ENCODE peak calls at places on chromosomes 11 and 22, in seven cellular contexts. B is IMR-90; R is head of caudate nucleus; Q is activated CD4-positive, alpha-beta T cell treated with anti-CD3 and anti-CD28 coated beads for 4 hours; H is kidney tubule cell; Z is NB4; N is adipocyte. A is an unnamed sample.

GRCh38 chr11:46727952-46728658 is 9.1 kb downstream of the F2 start:
- DNase-seq in B (no peak), R (no peak), Q (no peak), H (no peak), Z (no peak), N (no peak), A (no peak)

GRCh38 chr22:42857845-42858481 is 890 bp upstream of the ARFGAP3 start:
- DNase-seq in B (no peak), R (no peak), Q (no peak), H (no peak), Z (no peak), N (no peak), A (no peak)

GRCh38 chr11:8523396-8523795 is 70.6 kb downstream of the STK33 start:
- DNase-seq in B (no peak), R (no peak), Q (no peak), H (no peak), Z (no peak), N (no peak), A (no peak)

GRCh38 chr11:36352919-36353318 is 56.8 kb downstream of the PRR5L start:
- DNase-seq in B (no peak), R (no peak), Q (peak; percentile 51), H (no peak), Z (no peak), N (no peak), A (no peak)

GRCh38 chr11:34792814-34793241 is 123.4 kb downstream of the APIP start:
- DNase-seq in B (no peak), R (peak; percentile 52), Q (no peak), H (no peak), Z (no peak), N (peak; percentile 45), A (no peak)

GRCh38 chr22:19964701-19965386 is 23.2 kb upstream of the TXNRD2 start:
- DNase-seq in B (no peak), R (no peak), Q (no peak), H (no peak), Z (no peak), N (no peak), A (no peak)

GRCh38 chr22:30892286-30892685 is 76.3 kb downstream of the MORC2 start:
- DNase-seq in B (no peak), R (no peak), Q (no peak), H (no peak), Z (no peak), N (no peak), A (no peak)

GRCh38 chr11:131136476-131136875 is 220.2 kb upstream of the SNX19 start:
- DNase-seq in B (peak; percentile 83), R (no peak), Q (no peak), H (peak; percentile 30), Z (no peak), N (peak; percentile 15), A (no peak)

GRCh38 chr11:126079640-126080205 is 17.1 kb upstream of the CDON start:
- DNase-seq in B (no peak), R (no peak), Q (no peak), H (no peak), Z (no peak), N (no peak), A (no peak)

GRCh38 chr22:20198527-20199319 is 47.9 kb upstream of the CCDC188 start:
- DNase-seq in B (no peak), R (no peak), Q (no peak), H (no peak), Z (no peak), N (no peak), A (no peak)

GRCh38 chr11:27626269-27626937 is 73.9 kb downstream of the BDNF start:
- DNase-seq in B (no peak), R (no peak), Q (no peak), H (no peak), Z (no peak), N (no peak), A (no peak)

GRCh38 chr11:14539867-14540475 is 19.8 kb upstream of the PSMA1 start:
- DNase-seq in B (no peak), R (no peak), Q (no peak), H (no peak), Z (peak; percentile 82), N (no peak), A (no peak)

GRCh38 chr11:9953994-9954626 is 290.2 kb downstream of the SWAP70 start:
- DNase-seq in B (peak; percentile 65), R (no peak), Q (no peak), H (no peak), Z (no peak), N (peak; percentile 85), A (no peak)

GRCh38 chr11:27837895-27838563 is 137.8 kb upstream of the BDNF start:
- DNase-seq in B (no peak), R (no peak), Q (no peak), H (peak; percentile 16), Z (peak; percentile 2), N (no peak), A (no peak)

GRCh38 chr22:36155702-36156101 is 4.9 kb downstream of the APOL3 start:
- DNase-seq in B (no peak), R (peak; percentile 55), Q (no peak), H (no peak), Z (no peak), N (peak; percentile 71), A (no peak)

GRCh38 chr11:44566952-44567875 is 1.8 kb downstream of the CD82 start:
- DNase-seq in B (no peak), R (no peak), Q (peak; percentile 64), H (no peak), Z (peak; percentile 44), N (peak; percentile 28), A (no peak)

GRCh38 chr11:47572715-47573255 is 6.0 kb downstream of the KBTBD4 start:
- DNase-seq in B (no peak), R (no peak), Q (no peak), H (no peak), Z (no peak), N (no peak), A (no peak)

GRCh38 chr22:27317961-27318360 is 483.6 kb downstream of the MN1 start:
- DNase-seq in B (no peak), R (no peak), Q (no peak), H (peak; percentile 75), Z (peak; percentile 5), N (no peak), A (no peak)

GRCh38 chr11:119618208-119618909 is 110.6 kb downstream of the NECTIN1 start:
- DNase-seq in B (no peak), R (peak; percentile 92), Q (no peak), H (no peak), Z (peak; percentile 26), N (no peak), A (no peak)

GRCh38 chr11:12185106-12185690 is 74.8 kb downstream of the MICAL2 start:
- DNase-seq in B (no peak), R (no peak), Q (no peak), H (no peak), Z (no peak), N (no peak), A (no peak)

GRCh38 chr11:15800121-15800800 is 556.1 kb downstream of the SOX6 start:
- DNase-seq in B (peak; percentile 86), R (peak; percentile 51), Q (no peak), H (peak; percentile 87), Z (peak; percentile 54), N (peak; percentile 77), A (no peak)

GRCh38 chr11:10556590-10556989 is 11.9 kb downstream of the LYVE1 start:
- DNase-seq in B (no peak), R (no peak), Q (no peak), H (no peak), Z (no peak), N (no peak), A (no peak)

GRCh38 chr11:60777572-60777971 is 7.6 kb upstream of the MS4A10 start:
- DNase-seq in B (peak; percentile 82), R (no peak), Q (no peak), H (peak; percentile 70), Z (no peak), N (peak; percentile 73), A (peak; percentile 71)

GRCh38 chr11:92436026-92436425 is 211.4 kb downstream of the FAT3 start:
- DNase-seq in B (no peak), R (no peak), Q (no peak), H (no peak), Z (no peak), N (no peak), A (no peak)

GRCh38 chr11:9802291-9802861 is 138.5 kb downstream of the SWAP70 start:
- DNase-seq in B (peak; percentile 91), R (no peak), Q (no peak), H (peak; percentile 8), Z (no peak), N (peak; percentile 93), A (peak; percentile 26)

GRCh38 chr11:44112083-44112865 is 16.8 kb downstream of the EXT2 start:
- DNase-seq in B (peak; percentile 76), R (peak; percentile 26), Q (no peak), H (peak; percentile 72), Z (no peak), N (peak; percentile 72), A (peak; percentile 78)

GRCh38 chr11:127017482-127017881 is 16.9 kb upstream of the KIRREL3 start:
- DNase-seq in B (peak; percentile 93), R (no peak), Q (no peak), H (peak; percentile 87), Z (no peak), N (peak; percentile 55), A (peak; percentile 90)

GRCh38 chr11:10622957-10623787 is 54.7 kb upstream of the LYVE1 start:
- DNase-seq in B (no peak), R (no peak), Q (no peak), H (no peak), Z (peak; percentile 91), N (no peak), A (no peak)

GRCh38 chr11:1148752-1149180 is 9.0 kb upstream of the MUC5AC start:
- DNase-seq in B (no peak), R (no peak), Q (no peak), H (no peak), Z (no peak), N (no peak), A (no peak)

GRCh38 chr11:118785362-118785761 is 5.6 kb downstream of the DDX6 start:
- DNase-seq in B (peak; percentile 52), R (no peak), Q (peak; percentile 13), H (no peak), Z (peak; percentile 54), N (peak; percentile 51), A (peak; percentile 33)

GRCh38 chr22:46593211-46593676 is 26.9 kb upstream of the GRAMD4 start:
- DNase-seq in B (no peak), R (no peak), Q (no peak), H (no peak), Z (peak; percentile 96), N (no peak), A (no peak)

GRCh38 chr22:42294034-42294985 is 23.9 kb upstream of the TCF20 start:
- DNase-seq in B (peak; percentile 41), R (peak; percentile 15), Q (peak; percentile 32), H (peak; percentile 55), Z (peak; percentile 39), N (peak; percentile 66), A (peak; percentile 15)

GRCh38 chr22:24181996-24182560 is 791 bp downstream of the SUSD2 start:
- DNase-seq in B (no peak), R (no peak), Q (no peak), H (no peak), Z (no peak), N (no peak), A (no peak)

GRCh38 chr11:94781822-94782221 is 13.7 kb downstream of the AMOTL1 start:
- DNase-seq in B (peak; percentile 85), R (no peak), Q (no peak), H (peak; percentile 39), Z (no peak), N (peak; percentile 63), A (no peak)

GRCh38 chr11:126111458-126112116 is 48.9 kb upstream of the CDON start:
- DNase-seq in B (no peak), R (no peak), Q (no peak), H (no peak), Z (no peak), N (no peak), A (no peak)

GRCh38 chr11:70063121-70063520 is 15.0 kb upstream of the ANO1 start:
- DNase-seq in B (no peak), R (no peak), Q (no peak), H (no peak), Z (no peak), N (no peak), A (no peak)

GRCh38 chr11:33801821-33802413 is 27.6 kb upstream of the FBXO3 start:
- DNase-seq in B (no peak), R (no peak), Q (no peak), H (no peak), Z (no peak), N (no peak), A (no peak)

A was measured in RKO.